ENCODE peak calls at places on chromosomes 6 and 20, in six cellular contexts. One of them, this sample, is unnamed.

GRCh38 chr6:33857301-33858052 is 53.7 kb upstream of the MLN start:
- DNase-seq in A549: no peak
- DNase-seq in GM12878: no peak
- DNase-seq in HepG2: no peak
- DNase-seq in SK-N-SH: no peak
- DNase-seq in K562: no peak
- DNase-seq in this sample: no peak

GRCh38 chr6:5995705-5996686 is 10.7 kb downstream of the NRN1 start:
- DNase-seq in A549: no peak
- DNase-seq in GM12878: no peak
- DNase-seq in HepG2: peak; percentile 39
- DNase-seq in SK-N-SH: peak; percentile 88
- DNase-seq in K562: peak; percentile 24
- DNase-seq in this sample: peak; percentile 19

GRCh38 chr6:127177030-127177928 is 58.8 kb downstream of the RSPO3 start:
- DNase-seq in A549: no peak
- DNase-seq in GM12878: no peak
- DNase-seq in HepG2: no peak
- DNase-seq in SK-N-SH: no peak
- DNase-seq in K562: no peak
- DNase-seq in this sample: peak; percentile 63

GRCh38 chr20:38633577-38634093 is 32.0 kb downstream of the ARHGAP40 start:
- DNase-seq in A549: peak; percentile 82
- DNase-seq in GM12878: no peak
- DNase-seq in HepG2: peak; percentile 71
- DNase-seq in SK-N-SH: peak; percentile 86
- DNase-seq in K562: peak; percentile 82
- DNase-seq in this sample: peak; percentile 20

GRCh38 chr6:84663866-84664265 is 100.5 kb downstream of the TBX18 start:
- DNase-seq in A549: no peak
- DNase-seq in GM12878: no peak
- DNase-seq in HepG2: no peak
- DNase-seq in SK-N-SH: no peak
- DNase-seq in K562: no peak
- DNase-seq in this sample: no peak

GRCh38 chr6:143901885-143902708 is 37.8 kb downstream of the ZC2HC1B start:
- DNase-seq in A549: no peak
- DNase-seq in GM12878: peak; percentile 48
- DNase-seq in HepG2: no peak
- DNase-seq in SK-N-SH: no peak
- DNase-seq in K562: peak; percentile 28
- DNase-seq in this sample: peak; percentile 49

GRCh38 chr20:14055127-14055742 is 59.9 kb downstream of the MACROD2 start:
- DNase-seq in A549: peak; percentile 20
- DNase-seq in GM12878: no peak
- DNase-seq in HepG2: peak; percentile 77
- DNase-seq in SK-N-SH: peak; percentile 33
- DNase-seq in K562: peak; percentile 59
- DNase-seq in this sample: peak; percentile 61

GRCh38 chr20:36454664-36455427 is 86.5 kb upstream of the MYL9 start:
- DNase-seq in A549: no peak
- DNase-seq in GM12878: no peak
- DNase-seq in HepG2: peak; percentile 68
- DNase-seq in SK-N-SH: no peak
- DNase-seq in K562: no peak
- DNase-seq in this sample: no peak

GRCh38 chr20:25310268-25310920 is 62.5 kb downstream of the PYGB start:
- DNase-seq in A549: peak; percentile 97
- DNase-seq in GM12878: peak; percentile 67
- DNase-seq in HepG2: peak; percentile 99
- DNase-seq in SK-N-SH: peak; percentile 81
- DNase-seq in K562: peak; percentile 88
- DNase-seq in this sample: peak; percentile 96

GRCh38 chr6:163328411-163328810 is 86.1 kb upstream of the QKI start:
- DNase-seq in A549: no peak
- DNase-seq in GM12878: no peak
- DNase-seq in HepG2: no peak
- DNase-seq in SK-N-SH: no peak
- DNase-seq in K562: no peak
- DNase-seq in this sample: no peak

GRCh38 chr6:22071655-22072054 is 225.2 kb downstream of the PRL start:
- DNase-seq in A549: no peak
- DNase-seq in GM12878: no peak
- DNase-seq in HepG2: no peak
- DNase-seq in SK-N-SH: peak; percentile 47
- DNase-seq in K562: no peak
- DNase-seq in this sample: peak; percentile 66

GRCh38 chr6:19465240-19465639 is 371.9 kb upstream of the ID4 start:
- DNase-seq in A549: no peak
- DNase-seq in GM12878: no peak
- DNase-seq in HepG2: no peak
- DNase-seq in SK-N-SH: no peak
- DNase-seq in K562: no peak
- DNase-seq in this sample: no peak

GRCh38 chr6:111631018-111631417 is 25.3 kb upstream of the TRAF3IP2 start:
- DNase-seq in A549: no peak
- DNase-seq in GM12878: no peak
- DNase-seq in HepG2: no peak
- DNase-seq in SK-N-SH: no peak
- DNase-seq in K562: no peak
- DNase-seq in this sample: no peak

GRCh38 chr6:164286021-164286420 is 871.5 kb downstream of the QKI start:
- DNase-seq in A549: no peak
- DNase-seq in GM12878: no peak
- DNase-seq in HepG2: no peak
- DNase-seq in SK-N-SH: no peak
- DNase-seq in K562: no peak
- DNase-seq in this sample: no peak

GRCh38 chr6:138523347-138524210 is 24.3 kb upstream of the NHSL1 start:
- DNase-seq in A549: no peak
- DNase-seq in GM12878: no peak
- DNase-seq in HepG2: no peak
- DNase-seq in SK-N-SH: no peak
- DNase-seq in K562: no peak
- DNase-seq in this sample: peak; percentile 18

GRCh38 chr6:138521800-138522199 is 22.5 kb upstream of the NHSL1 start:
- DNase-seq in A549: no peak
- DNase-seq in GM12878: no peak
- DNase-seq in HepG2: no peak
- DNase-seq in SK-N-SH: no peak
- DNase-seq in K562: no peak
- DNase-seq in this sample: no peak

GRCh38 chr6:138524526-138524925 is 25.2 kb upstream of the NHSL1 start:
- DNase-seq in A549: no peak
- DNase-seq in GM12878: no peak
- DNase-seq in HepG2: no peak
- DNase-seq in SK-N-SH: no peak
- DNase-seq in K562: no peak
- DNase-seq in this sample: no peak

GRCh38 chr6:138520463-138520862 is 21.2 kb upstream of the NHSL1 start:
- DNase-seq in A549: peak; percentile 13
- DNase-seq in GM12878: no peak
- DNase-seq in HepG2: no peak
- DNase-seq in SK-N-SH: peak; percentile 4
- DNase-seq in K562: peak; percentile 8
- DNase-seq in this sample: no peak

GRCh38 chr6:138522611-138523010 is 23.3 kb upstream of the NHSL1 start:
- DNase-seq in A549: no peak
- DNase-seq in GM12878: no peak
- DNase-seq in HepG2: no peak
- DNase-seq in SK-N-SH: no peak
- DNase-seq in K562: no peak
- DNase-seq in this sample: no peak
- TF ChIP-seq SMC3 in A549: no peak
- TF ChIP-seq SMC3 in GM12878: no peak
- TF ChIP-seq SMC3 in HepG2: no peak
- TF ChIP-seq SMC3 in SK-N-SH: no peak
- TF ChIP-seq SMC3 in K562: no peak
- TF ChIP-seq SMC3 in this sample: no peak

GRCh38 chr6:16508959-16509358 is 252.3 kb downstream of the ATXN1 start:
- DNase-seq in A549: no peak
- DNase-seq in GM12878: no peak
- DNase-seq in HepG2: no peak
- DNase-seq in SK-N-SH: no peak
- DNase-seq in K562: no peak
- DNase-seq in this sample: no peak

GRCh38 chr6:16504608-16505007 is 256.7 kb downstream of the ATXN1 start:
- DNase-seq in A549: no peak
- DNase-seq in GM12878: no peak
- DNase-seq in HepG2: no peak
- DNase-seq in SK-N-SH: no peak
- DNase-seq in K562: no peak
- DNase-seq in this sample: no peak

GRCh38 chr6:16503241-16503775 is 258.0 kb downstream of the ATXN1 start:
- DNase-seq in A549: no peak
- DNase-seq in GM12878: no peak
- DNase-seq in HepG2: no peak
- DNase-seq in SK-N-SH: no peak
- DNase-seq in K562: no peak
- DNase-seq in this sample: no peak

GRCh38 chr6:16503919-16504554 is 257.2 kb downstream of the ATXN1 start:
- DNase-seq in A549: no peak
- DNase-seq in GM12878: peak; percentile 92
- DNase-seq in HepG2: no peak
- DNase-seq in SK-N-SH: no peak
- DNase-seq in K562: no peak
- DNase-seq in this sample: no peak

GRCh38 chr6:16505711-16506362 is 255.4 kb downstream of the ATXN1 start:
- DNase-seq in A549: no peak
- DNase-seq in GM12878: no peak
- DNase-seq in HepG2: no peak
- DNase-seq in SK-N-SH: no peak
- DNase-seq in K562: no peak
- DNase-seq in this sample: peak; percentile 78
- TF ChIP-seq SMC3 in A549: no peak
- TF ChIP-seq SMC3 in GM12878: no peak
- TF ChIP-seq SMC3 in HepG2: no peak
- TF ChIP-seq SMC3 in SK-N-SH: no peak
- TF ChIP-seq SMC3 in K562: no peak
- TF ChIP-seq SMC3 in this sample: no peak

GRCh38 chr20:33255005-33255404 is 19.2 kb downstream of the BPIFA1 start:
- DNase-seq in A549: no peak
- DNase-seq in GM12878: no peak
- DNase-seq in HepG2: no peak
- DNase-seq in SK-N-SH: no peak
- DNase-seq in K562: no peak
- DNase-seq in this sample: no peak

GRCh38 chr20:33250666-33251065 is 14.9 kb downstream of the BPIFA1 start:
- DNase-seq in A549: no peak
- DNase-seq in GM12878: no peak
- DNase-seq in HepG2: no peak
- DNase-seq in SK-N-SH: no peak
- DNase-seq in K562: no peak
- DNase-seq in this sample: no peak

GRCh38 chr20:33252460-33252859 is 16.7 kb downstream of the BPIFA1 start:
- DNase-seq in A549: no peak
- DNase-seq in GM12878: no peak
- DNase-seq in HepG2: no peak
- DNase-seq in SK-N-SH: no peak
- DNase-seq in K562: no peak
- DNase-seq in this sample: no peak

GRCh38 chr20:33249456-33249855 is 13.7 kb downstream of the BPIFA1 start:
- DNase-seq in A549: no peak
- DNase-seq in GM12878: no peak
- DNase-seq in HepG2: no peak
- DNase-seq in SK-N-SH: no peak
- DNase-seq in K562: no peak
- DNase-seq in this sample: no peak

DNA sequence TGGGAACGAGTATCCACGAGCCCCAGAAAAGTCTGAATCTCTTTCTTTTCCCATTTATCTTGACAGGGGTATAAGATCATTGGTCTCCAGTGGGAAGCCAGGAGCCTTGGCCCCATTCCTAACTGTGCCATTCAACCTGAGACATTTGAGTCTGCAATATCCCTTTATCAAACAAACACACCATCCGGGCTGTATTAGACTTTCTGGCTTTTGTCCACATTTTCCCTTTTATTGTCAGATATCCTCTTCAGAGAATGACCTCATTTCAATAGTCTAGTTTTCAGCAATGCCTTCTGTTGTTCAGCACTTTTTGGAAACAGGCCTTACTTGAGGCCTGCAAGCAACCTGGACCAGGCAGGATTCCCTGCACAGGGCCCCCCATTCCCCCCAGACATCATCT is 15.7 kb downstream of the BPIFA1 start:
- DNase-seq in A549: no peak
- DNase-seq in GM12878: no peak
- DNase-seq in HepG2: no peak
- DNase-seq in SK-N-SH: no peak
- DNase-seq in K562: no peak
- DNase-seq in this sample: no peak
- TF ChIP-seq SMC3 in A549: no peak
- TF ChIP-seq SMC3 in GM12878: no peak
- TF ChIP-seq SMC3 in HepG2: no peak
- TF ChIP-seq SMC3 in SK-N-SH: no peak
- TF ChIP-seq SMC3 in K562: no peak
- TF ChIP-seq SMC3 in this sample: no peak

DNA sequence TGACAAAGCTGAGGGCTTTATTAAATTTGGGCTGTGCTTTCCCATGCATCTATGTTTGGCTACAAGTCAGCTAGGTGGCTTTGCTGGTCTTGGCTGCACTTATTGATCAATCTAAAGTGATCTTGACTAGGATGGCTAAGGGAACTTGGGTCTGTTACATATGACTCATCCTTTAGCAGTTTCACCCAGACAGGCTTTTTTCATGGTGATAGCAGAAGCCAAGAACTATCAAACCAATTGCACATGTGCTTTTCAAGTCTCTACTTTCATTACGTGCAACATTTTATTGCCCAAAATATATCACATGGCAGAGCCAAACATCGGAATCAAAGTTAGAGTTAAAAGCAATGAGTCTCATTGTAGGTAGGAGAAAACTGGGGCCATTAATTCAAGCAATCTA is 626.3 kb downstream of the TENT5A start:
- DNase-seq in A549: no peak
- DNase-seq in GM12878: no peak
- DNase-seq in HepG2: no peak
- DNase-seq in SK-N-SH: no peak
- DNase-seq in K562: no peak
- DNase-seq in this sample: no peak
- TF ChIP-seq SMC3 in A549: no peak
- TF ChIP-seq SMC3 in GM12878: no peak
- TF ChIP-seq SMC3 in HepG2: no peak
- TF ChIP-seq SMC3 in SK-N-SH: no peak
- TF ChIP-seq SMC3 in K562: no peak
- TF ChIP-seq SMC3 in this sample: no peak

This sample was measured in IMR-90.